ENCODE peak calls at places on chromosomes 1 and 21, in four cellular contexts. A is pancreas; H is CD8-positive, alpha-beta memory T cell; L is naive thymus-derived CD4-positive, alpha-beta T cell. I is an unnamed sample. For H3K9me3, the result is how much of the 10 kb centered on the place peaks cover.

GRCh38 chr1:170539154-170539553 is 7.2 kb downstream of the GORAB start:
- DNase-seq in H (no peak), A (no peak), L (no peak), I (no peak)

GRCh38 chr1:56819393-56819899 is at the start of gene FYB2:
- DNase-seq in L (no peak), H (no peak), A (peak), I (no peak)

GRCh38 chr1:204991342-204991844 is 51.6 kb upstream of the CNTN2 start:
- DNase-seq in A (no peak), H (no peak), L (no peak), I (no peak)

GRCh38 chr1:231337043-231337471 is 595 bp downstream of the EXOC8 start:
- DNase-seq in L (peak), H (no peak), A (peak), I (no peak)

GRCh38 chr1:23736437-23737134 is 6.7 kb upstream of the ELOA start:
- DNase-seq in L (no peak), A (no peak), H (no peak), I (no peak)

GRCh38 chr1:107003972-107004371 is 52.5 kb upstream of the PRMT6 start:
- DNase-seq in L (no peak), A (no peak), H (no peak), I (no peak)

GRCh38 chr21:42009018-42009830 is 936 bp downstream of the ZBTB21 start:
- DNase-seq in H (peak), L (peak), A (peak), I (peak)

GRCh38 chr1:171290611-171291010 is 23.4 kb upstream of the FMO4 start:
- DNase-seq in A (no peak), H (no peak), L (no peak), I (no peak)

GRCh38 chr1:199700551-199700950 is 327.0 kb upstream of the NR5A2 start:
- DNase-seq in H (no peak), L (no peak), A (no peak), I (no peak)

GRCh38 chr1:57440096-57440495 is 16.2 kb upstream of the DAB1 start:
- DNase-seq in L (no peak), H (no peak), A (no peak), I (no peak)

GRCh38 chr1:25140073-25140797 is 92.1 kb downstream of the SYF2 start:
- DNase-seq in A (peak), H (no peak), L (no peak), I (no peak)

GRCh38 chr1:215518594-215518993 is 48.5 kb upstream of the KCTD3 start:
- DNase-seq in A (no peak), L (no peak), H (no peak), I (no peak)

GRCh38 chr1:101043776-101044175 is 18.2 kb upstream of the DPH5 start:
- DNase-seq in A (no peak), L (no peak), H (no peak), I (no peak)

GRCh38 chr1:202162418-202163280 is 2.2 kb upstream of the PTPN7 start:
- DNase-seq in A (no peak), L (no peak), H (peak), I (no peak)

GRCh38 chr1:48920741-48921330 is 144.1 kb upstream of the BEND5 start:
- DNase-seq in L (no peak), A (no peak), H (no peak), I (no peak)

GRCh38 chr1:59052194-59052593 is 244.7 kb upstream of the FGGY start:
- DNase-seq in L (no peak), H (no peak), A (peak), I (no peak)

GRCh38 chr21:45543710-45544448 is 1.6 kb upstream of the SLC19A1 start:
- DNase-seq in L (peak), A (no peak), H (no peak), I (no peak)

GRCh38 chr1:62541048-62541447 is 56.3 kb upstream of the ANGPTL3 start:
- DNase-seq in H (no peak), A (no peak), L (no peak), I (no peak)

GRCh38 chr1:58939146-58939545 is 155.3 kb upstream of the JUN start:
- DNase-seq in L (no peak), H (no peak), A (no peak), I (no peak)

GRCh38 chr1:58290685-58291372 is 255.7 kb downstream of the OMA1 start:
- DNase-seq in A (peak), L (no peak), H (no peak), I (no peak)

GRCh38 chr1:97806336-97806735 is 114.5 kb downstream of the DPYD start:
- DNase-seq in H (no peak), L (no peak), A (no peak), I (no peak)

GRCh38 chr1:171258943-171259342 is 10.6 kb downstream of the FMO1 start:
- DNase-seq in H (no peak), A (no peak), L (no peak), I (no peak)

GRCh38 chr21:45280178-45280821 is 7.4 kb downstream of the POFUT2 start:
- DNase-seq in A (no peak), L (no peak), H (no peak), I (no peak)

GRCh38 chr1:204409878-204410763 is 1.5 kb downstream of the PPP1R15B start:
- DNase-seq in L (no peak), A (no peak), H (no peak), I (no peak)

GRCh38 chr1:55309053-55309452 is 93.9 kb upstream of the USP24 start:
- DNase-seq in L (no peak), A (no peak), H (no peak), I (no peak)

GRCh38 chr1:201020040-201020591 is 3.4 kb downstream of the KIF21B start:
- DNase-seq in H (no peak), A (no peak), L (no peak), I (no peak)

GRCh38 chr1:59484090-59484489 is 187.2 kb downstream of the FGGY start:
- DNase-seq in A (no peak), L (no peak), H (no peak), I (no peak)

GRCh38 chr1:150661156-150661555 is 31.7 kb upstream of the ENSA start:
- DNase-seq in H (no peak), L (no peak), A (no peak), I (no peak)

GRCh38 chr21:17526771-17527170 is 13.9 kb downstream of the CXADR start:
- DNase-seq in L (no peak), A (no peak), H (no peak), I (no peak)

GRCh38 chr1:116496380-116496779 is 74.4 kb downstream of the CD58 start:
- DNase-seq in A (no peak), L (no peak), H (no peak), I (no peak)

GRCh38 chr21:43719748-43720538 is 1.0 kb downstream of the PDXK start:
- DNase-seq in A (no peak), H (peak), L (no peak), I (no peak)

GRCh38 chr1:198253259-198253658 is 96.5 kb downstream of the NEK7 start:
- DNase-seq in A (no peak), H (no peak), L (no peak), I (no peak)

GRCh38 chr1:155392898-155393411 is 72.3 kb downstream of the RUSC1 start:
- DNase-seq in H (no peak), L (no peak), A (no peak), I (no peak)

GRCh38 chr21:46014828-46015227 is 33.3 kb downstream of the COL6A1 start:
- DNase-seq in L (no peak), H (no peak), A (no peak), I (no peak)

GRCh38 chr1:213934642-213935041 is 53.1 kb upstream of the PROX1 start:
- DNase-seq in H (no peak), L (no peak), A (peak), I (no peak)

GRCh38 chr21:25350056-25350455 is 257.2 kb downstream of the MRPL39 start:
- DNase-seq in H (no peak), A (no peak), L (peak), I (no peak)
- H3K9me3 ChIP-seq in H (under half), A (under half), L (under half), I (under half)

DNA sequence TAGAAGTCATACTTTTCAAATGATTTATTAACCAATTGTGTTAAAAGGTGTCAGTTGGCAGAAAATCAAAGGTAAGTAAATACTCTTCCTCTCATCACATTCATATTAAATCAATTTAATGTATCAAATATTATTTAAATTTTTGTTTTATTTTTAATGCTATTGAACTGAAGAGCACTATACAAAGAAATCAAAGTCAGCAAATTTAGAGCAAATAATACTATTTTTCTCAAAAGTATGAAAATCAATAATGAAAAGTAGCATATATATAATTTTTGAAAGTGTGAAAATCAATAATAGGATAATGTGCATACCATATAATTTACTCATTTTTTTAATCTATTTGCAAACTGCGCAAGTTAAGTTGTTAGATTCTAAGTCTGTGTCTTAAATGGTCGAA is 181.0 kb downstream of the SPATA17 start:
- DNase-seq in A (no peak), H (no peak), L (no peak), I (no peak)
- H3K9me3 ChIP-seq in A (under half), H (under half), L (under half), I (under half)

DNA sequence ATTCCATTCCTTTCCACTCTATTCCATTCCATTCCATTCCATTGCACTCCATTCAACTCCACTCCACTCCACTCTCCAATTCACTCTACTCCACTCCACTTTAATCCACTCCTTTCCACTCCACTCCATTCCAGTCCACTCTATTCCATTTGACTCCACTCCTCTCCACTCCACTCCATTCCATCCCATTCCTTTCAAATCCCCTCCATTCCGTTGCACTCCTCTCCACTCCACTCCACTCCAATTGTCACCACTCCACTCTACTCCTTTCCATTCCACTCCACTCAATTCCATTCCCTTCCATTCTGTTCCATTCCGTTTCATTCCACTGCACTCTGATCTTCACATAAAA is 2563.7 kb upstream of the TPTE start:
- DNase-seq in L (no peak), A (no peak), H (no peak), I (no peak)
- H3K9me3 ChIP-seq in L (under half), A (under half), H (under half), I (under half)

DNA sequence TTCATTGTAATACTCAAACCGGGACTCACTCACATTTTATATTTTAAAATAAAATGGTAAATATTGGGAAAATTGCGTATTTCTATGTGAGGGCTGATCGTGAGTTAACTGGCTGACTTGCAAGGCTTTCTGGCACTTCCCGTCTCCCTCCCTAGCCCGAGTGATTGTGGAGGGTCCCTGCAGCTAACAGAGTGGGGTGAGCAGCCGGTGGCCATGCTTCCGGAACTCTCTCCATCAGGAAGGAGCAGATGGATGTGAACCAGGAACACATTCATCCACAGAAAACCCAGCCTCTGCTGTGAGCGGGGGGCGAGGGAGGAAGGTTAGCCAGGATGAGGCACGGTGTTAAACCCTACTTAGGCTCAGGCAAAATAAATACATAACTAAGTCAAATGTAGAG is 96.8 kb downstream of the ERG start:
- DNase-seq in H (no peak), A (no peak), L (no peak), I (no peak)
- H3K9me3 ChIP-seq in H (under half), A (under half), L (under half), I (under half)

DNA sequence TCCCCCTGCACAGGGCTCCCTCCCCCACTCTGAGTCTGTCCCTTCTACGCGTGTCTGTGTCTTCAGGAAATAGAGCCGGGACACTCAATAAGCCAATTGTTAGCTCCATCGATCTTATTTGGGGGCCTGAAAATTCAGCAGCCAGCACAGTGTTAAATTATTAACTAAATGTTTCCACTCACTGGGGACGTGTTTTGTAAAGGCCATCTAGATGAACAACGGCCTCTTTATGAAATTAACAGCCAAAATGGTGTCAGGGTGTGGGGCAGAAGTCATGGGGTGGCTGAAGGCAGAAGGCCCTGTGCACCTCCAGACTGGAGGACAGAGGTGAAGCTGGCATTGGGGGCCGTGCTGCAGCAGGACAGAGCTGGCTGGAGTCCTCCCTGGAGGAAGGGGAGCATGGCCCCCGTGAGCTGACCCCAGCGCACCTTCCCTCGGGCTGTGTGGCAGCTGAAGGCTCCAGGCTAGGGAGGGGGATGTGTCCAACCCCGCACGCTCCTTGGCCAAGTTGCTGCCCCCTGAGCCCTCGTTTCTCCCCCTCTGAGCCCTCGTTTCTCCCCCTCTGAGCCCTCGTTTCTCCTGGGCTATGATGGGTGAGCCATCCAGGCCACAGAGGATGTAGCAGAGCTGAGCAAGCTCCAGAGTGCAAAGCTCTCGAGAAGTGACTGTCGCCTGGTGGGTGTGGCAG is 113.8 kb upstream of the ARHGEF16 start:
- DNase-seq in A (no peak), L (no peak), H (no peak), I (no peak)
- H3K9me3 ChIP-seq in A (under half), L (under half), H (under half), I (under half)

GRCh38 chr1:159421821-159422220 is 10.2 kb upstream of the OR10J4 start:
- DNase-seq in L (no peak), A (no peak), H (no peak), I (no peak)
- H3K9me3 ChIP-seq in L (under half), A (under half), H (under half), I (under half)

GRCh38 chr1:17258758-17259130 is 9.8 kb downstream of the PADI3 start:
- DNase-seq in L (no peak), A (no peak), H (no peak), I (no peak)

GRCh38 chr1:17260264-17260663 is 11.4 kb downstream of the PADI3 start:
- DNase-seq in H (no peak), A (no peak), L (no peak), I (no peak)

GRCh38 chr1:17260738-17261137 is 11.8 kb downstream of the PADI3 start:
- DNase-seq in A (no peak), L (no peak), H (no peak), I (no peak)

GRCh38 chr1:17258116-17258757 is 9.3 kb downstream of the PADI3 start:
- DNase-seq in H (no peak), A (no peak), L (no peak), I (no peak)

GRCh38 chr1:17259233-17259873 is 10.5 kb downstream of the PADI3 start:
- DNase-seq in A (no peak), L (no peak), H (no peak), I (no peak)
- H3K9me3 ChIP-seq in A (under half), L (under half), H (under half), I (under half)

I was measured in CD8-positive, alpha-beta T cell.